ENCODE peak calls at places on chromosomes 5 and 9, in four cellular contexts. One of them, this sample, is unnamed.

GRCh38 chr9:130606887-130607582 is 27.7 kb downstream of the FUBP3 start:
- DNase-seq in posterior vena cava: no peak
- DNase-seq in skeletal muscle cell: no peak
- DNase-seq in T-helper 2 cell: no peak
- DNase-seq in this sample: no peak

GRCh38 chr9:12753931-12754330 is 20.9 kb upstream of the LURAP1L start:
- DNase-seq in skeletal muscle cell: no peak
- DNase-seq in posterior vena cava: no peak
- DNase-seq in T-helper 2 cell: no peak
- DNase-seq in this sample: no peak

GRCh38 chr5:174386306-174386705 is 338.1 kb upstream of the MSX2 start:
- DNase-seq in posterior vena cava: no peak
- DNase-seq in skeletal muscle cell: no peak
- DNase-seq in T-helper 2 cell: no peak
- DNase-seq in this sample: no peak

GRCh38 chr5:126995689-126996088 is 34.7 kb downstream of the MARCHF3 start:
- DNase-seq in T-helper 2 cell: no peak
- DNase-seq in skeletal muscle cell: no peak
- DNase-seq in posterior vena cava: no peak
- DNase-seq in this sample: no peak

GRCh38 chr9:132857601-132858342 is 20.3 kb downstream of the AK8 start:
- DNase-seq in skeletal muscle cell: no peak
- DNase-seq in T-helper 2 cell: no peak
- DNase-seq in posterior vena cava: no peak
- DNase-seq in this sample: no peak

GRCh38 chr5:28543699-28544098 is 1505.3 kb upstream of the CDH9 start:
- DNase-seq in T-helper 2 cell: no peak
- DNase-seq in posterior vena cava: no peak
- DNase-seq in skeletal muscle cell: no peak
- DNase-seq in this sample: no peak

GRCh38 chr5:113325054-113325453 is 109.7 kb downstream of the TSSK1B start:
- DNase-seq in posterior vena cava: no peak
- DNase-seq in skeletal muscle cell: no peak
- DNase-seq in T-helper 2 cell: no peak
- DNase-seq in this sample: no peak

GRCh38 chr9:108703414-108703813 is 152.4 kb downstream of the ACTL7B start:
- DNase-seq in posterior vena cava: no peak
- DNase-seq in skeletal muscle cell: no peak
- DNase-seq in T-helper 2 cell: no peak
- DNase-seq in this sample: no peak

GRCh38 chr5:157247267-157247666 is 18.7 kb upstream of the CYFIP2 start:
- DNase-seq in posterior vena cava: no peak
- DNase-seq in T-helper 2 cell: no peak
- DNase-seq in skeletal muscle cell: no peak
- DNase-seq in this sample: no peak

GRCh38 chr9:88742483-88742882 is 207.5 kb downstream of the NXNL2 start:
- DNase-seq in T-helper 2 cell: no peak
- DNase-seq in posterior vena cava: no peak
- DNase-seq in skeletal muscle cell: peak; percentile 78
- DNase-seq in this sample: no peak

GRCh38 chr5:109701779-109702178 is 12.1 kb downstream of the MAN2A1 start:
- DNase-seq in skeletal muscle cell: no peak
- DNase-seq in posterior vena cava: no peak
- DNase-seq in T-helper 2 cell: no peak
- DNase-seq in this sample: no peak

GRCh38 chr5:17316973-17317459 is 99.6 kb downstream of the BASP1 start:
- DNase-seq in T-helper 2 cell: no peak
- DNase-seq in skeletal muscle cell: peak; percentile 64
- DNase-seq in posterior vena cava: no peak
- DNase-seq in this sample: no peak

GRCh38 chr5:72561407-72561972 is 54.3 kb upstream of the ZNF366 start:
- DNase-seq in skeletal muscle cell: no peak
- DNase-seq in posterior vena cava: no peak
- DNase-seq in T-helper 2 cell: no peak
- DNase-seq in this sample: no peak

GRCh38 chr5:34586117-34586885 is 69.8 kb upstream of the RAI14 start:
- DNase-seq in skeletal muscle cell: peak; percentile 92
- DNase-seq in posterior vena cava: no peak
- DNase-seq in T-helper 2 cell: no peak
- DNase-seq in this sample: no peak

GRCh38 chr5:157855404-157855994 is 3.4 kb downstream of the CLINT1 start:
- DNase-seq in posterior vena cava: no peak
- DNase-seq in T-helper 2 cell: no peak
- DNase-seq in skeletal muscle cell: no peak
- DNase-seq in this sample: no peak

GRCh38 chr9:112341741-112342140 is 8.3 kb upstream of the PTBP3 start:
- DNase-seq in T-helper 2 cell: no peak
- DNase-seq in posterior vena cava: no peak
- DNase-seq in skeletal muscle cell: no peak
- DNase-seq in this sample: no peak

GRCh38 chr9:93582115-93582514 is 5.7 kb downstream of the PHF2 start:
- DNase-seq in posterior vena cava: no peak
- DNase-seq in skeletal muscle cell: no peak
- DNase-seq in T-helper 2 cell: no peak
- DNase-seq in this sample: no peak

GRCh38 chr9:95005276-95006141 is 279.0 kb downstream of the AOPEP start:
- DNase-seq in T-helper 2 cell: no peak
- DNase-seq in skeletal muscle cell: no peak
- DNase-seq in posterior vena cava: no peak
- DNase-seq in this sample: no peak

GRCh38 chr5:60810438-60811085 is 33.5 kb downstream of the ELOVL7 start:
- DNase-seq in skeletal muscle cell: peak; percentile 4
- DNase-seq in posterior vena cava: no peak
- DNase-seq in T-helper 2 cell: no peak
- DNase-seq in this sample: no peak

GRCh38 chr9:15155826-15156225 is 151.2 kb downstream of the TTC39B start:
- DNase-seq in T-helper 2 cell: no peak
- DNase-seq in skeletal muscle cell: peak; percentile 33
- DNase-seq in posterior vena cava: no peak
- DNase-seq in this sample: no peak

GRCh38 chr9:28648723-28649122 is 1075.4 kb upstream of the C9orf72 start:
- DNase-seq in skeletal muscle cell: no peak
- DNase-seq in posterior vena cava: no peak
- DNase-seq in T-helper 2 cell: no peak
- DNase-seq in this sample: no peak

GRCh38 chr9:34334337-34334824 is 5.0 kb downstream of the NUDT2 start:
- DNase-seq in skeletal muscle cell: no peak
- DNase-seq in T-helper 2 cell: no peak
- DNase-seq in posterior vena cava: no peak
- DNase-seq in this sample: no peak

GRCh38 chr5:155004138-155004744 is 9.3 kb upstream of the KIF4B start:
- DNase-seq in skeletal muscle cell: no peak
- DNase-seq in T-helper 2 cell: no peak
- DNase-seq in posterior vena cava: no peak
- DNase-seq in this sample: no peak

GRCh38 chr5:94045839-94046782 is 304.7 kb upstream of the POU5F2 start:
- DNase-seq in posterior vena cava: no peak
- DNase-seq in T-helper 2 cell: no peak
- DNase-seq in skeletal muscle cell: no peak
- DNase-seq in this sample: no peak

GRCh38 chr9:107999011-107999410 is 509.4 kb upstream of the KLF4 start:
- DNase-seq in posterior vena cava: no peak
- DNase-seq in T-helper 2 cell: no peak
- DNase-seq in skeletal muscle cell: no peak
- DNase-seq in this sample: no peak

GRCh38 chr9:91522496-91522895 is 98.9 kb upstream of the NFIL3 start:
- DNase-seq in skeletal muscle cell: no peak
- DNase-seq in posterior vena cava: no peak
- DNase-seq in T-helper 2 cell: no peak
- DNase-seq in this sample: no peak

GRCh38 chr5:17185776-17186175 is 31.7 kb upstream of the BASP1 start:
- DNase-seq in T-helper 2 cell: no peak
- DNase-seq in skeletal muscle cell: peak; percentile 89
- DNase-seq in posterior vena cava: no peak
- DNase-seq in this sample: no peak